ENCODE peak calls at places on chromosomes 2 and 18, in seven cellular contexts. One of them, this sample, is unnamed.

GRCh38 chr2:12442627-12442928 is 274.2 kb upstream of the TRIB2 start:
- DNase-seq in upper lobe of left lung: no peak
- DNase-seq in activated CD4-positive, alpha-beta T cell treated with anti-CD3 and anti-CD28 coated beads, Interleukin-2, amount 50 U/mL, for 1 hour: no peak
- DNase-seq in naive thymus-derived CD4-positive, alpha-beta T cell: no peak
- DNase-seq in amniotic stem cell: no peak
- DNase-seq in NCI-H748 treated with DMSO at 0.1 percent for 48 hours: no peak
- DNase-seq in activated naive CD8-positive, alpha-beta T cell treated with anti-CD3 and anti-CD28 coated beads for 36 hours: no peak
- DNase-seq in this sample: no peak

GRCh38 chr2:173134703-173135102 is 59.1 kb downstream of the MAP3K20 start:
- DNase-seq in NCI-H748 treated with DMSO at 0.1 percent for 48 hours: no peak
- DNase-seq in activated CD4-positive, alpha-beta T cell treated with anti-CD3 and anti-CD28 coated beads, Interleukin-2, amount 50 U/mL, for 1 hour: no peak
- DNase-seq in activated naive CD8-positive, alpha-beta T cell treated with anti-CD3 and anti-CD28 coated beads for 36 hours: peak
- DNase-seq in amniotic stem cell: no peak
- DNase-seq in naive thymus-derived CD4-positive, alpha-beta T cell: no peak
- DNase-seq in upper lobe of left lung: peak
- DNase-seq in this sample: no peak

GRCh38 chr2:241506793-241507429 is 1.5 kb downstream of the STK25 start:
- DNase-seq in upper lobe of left lung: no peak
- DNase-seq in activated naive CD8-positive, alpha-beta T cell treated with anti-CD3 and anti-CD28 coated beads for 36 hours: no peak
- DNase-seq in NCI-H748 treated with DMSO at 0.1 percent for 48 hours: no peak
- DNase-seq in amniotic stem cell: no peak
- DNase-seq in naive thymus-derived CD4-positive, alpha-beta T cell: no peak
- DNase-seq in activated CD4-positive, alpha-beta T cell treated with anti-CD3 and anti-CD28 coated beads, Interleukin-2, amount 50 U/mL, for 1 hour: no peak
- DNase-seq in this sample: no peak

GRCh38 chr2:45932278-45932975 is 281.0 kb downstream of the PRKCE start:
- DNase-seq in NCI-H748 treated with DMSO at 0.1 percent for 48 hours: no peak
- DNase-seq in amniotic stem cell: no peak
- DNase-seq in naive thymus-derived CD4-positive, alpha-beta T cell: no peak
- DNase-seq in activated CD4-positive, alpha-beta T cell treated with anti-CD3 and anti-CD28 coated beads, Interleukin-2, amount 50 U/mL, for 1 hour: no peak
- DNase-seq in upper lobe of left lung: no peak
- DNase-seq in activated naive CD8-positive, alpha-beta T cell treated with anti-CD3 and anti-CD28 coated beads for 36 hours: no peak
- DNase-seq in this sample: no peak

GRCh38 chr2:100423631-100424030 is 6.2 kb upstream of the CHST10 start:
- DNase-seq in naive thymus-derived CD4-positive, alpha-beta T cell: no peak
- DNase-seq in activated CD4-positive, alpha-beta T cell treated with anti-CD3 and anti-CD28 coated beads, Interleukin-2, amount 50 U/mL, for 1 hour: no peak
- DNase-seq in upper lobe of left lung: no peak
- DNase-seq in NCI-H748 treated with DMSO at 0.1 percent for 48 hours: no peak
- DNase-seq in activated naive CD8-positive, alpha-beta T cell treated with anti-CD3 and anti-CD28 coated beads for 36 hours: no peak
- DNase-seq in amniotic stem cell: no peak
- DNase-seq in this sample: no peak

GRCh38 chr2:196315388-196316049 is 144.1 kb upstream of the STK17B start:
- DNase-seq in activated CD4-positive, alpha-beta T cell treated with anti-CD3 and anti-CD28 coated beads, Interleukin-2, amount 50 U/mL, for 1 hour: no peak
- DNase-seq in activated naive CD8-positive, alpha-beta T cell treated with anti-CD3 and anti-CD28 coated beads for 36 hours: no peak
- DNase-seq in upper lobe of left lung: no peak
- DNase-seq in NCI-H748 treated with DMSO at 0.1 percent for 48 hours: no peak
- DNase-seq in amniotic stem cell: no peak
- DNase-seq in naive thymus-derived CD4-positive, alpha-beta T cell: no peak
- DNase-seq in this sample: no peak

GRCh38 chr2:157837851-157838441 is 38.2 kb downstream of the ACVR1 start:
- DNase-seq in activated naive CD8-positive, alpha-beta T cell treated with anti-CD3 and anti-CD28 coated beads for 36 hours: no peak
- DNase-seq in amniotic stem cell: no peak
- DNase-seq in naive thymus-derived CD4-positive, alpha-beta T cell: no peak
- DNase-seq in upper lobe of left lung: no peak
- DNase-seq in activated CD4-positive, alpha-beta T cell treated with anti-CD3 and anti-CD28 coated beads, Interleukin-2, amount 50 U/mL, for 1 hour: no peak
- DNase-seq in NCI-H748 treated with DMSO at 0.1 percent for 48 hours: peak
- DNase-seq in this sample: peak

GRCh38 chr18:3084206-3084605 is 71.3 kb upstream of the LPIN2 start:
- DNase-seq in NCI-H748 treated with DMSO at 0.1 percent for 48 hours: no peak
- DNase-seq in activated CD4-positive, alpha-beta T cell treated with anti-CD3 and anti-CD28 coated beads, Interleukin-2, amount 50 U/mL, for 1 hour: no peak
- DNase-seq in upper lobe of left lung: no peak
- DNase-seq in amniotic stem cell: no peak
- DNase-seq in activated naive CD8-positive, alpha-beta T cell treated with anti-CD3 and anti-CD28 coated beads for 36 hours: no peak
- DNase-seq in naive thymus-derived CD4-positive, alpha-beta T cell: no peak
- DNase-seq in this sample: no peak

GRCh38 chr2:160279813-160280465 is 79.9 kb upstream of the ITGB6 start:
- DNase-seq in activated CD4-positive, alpha-beta T cell treated with anti-CD3 and anti-CD28 coated beads, Interleukin-2, amount 50 U/mL, for 1 hour: no peak
- DNase-seq in naive thymus-derived CD4-positive, alpha-beta T cell: no peak
- DNase-seq in NCI-H748 treated with DMSO at 0.1 percent for 48 hours: no peak
- DNase-seq in upper lobe of left lung: no peak
- DNase-seq in activated naive CD8-positive, alpha-beta T cell treated with anti-CD3 and anti-CD28 coated beads for 36 hours: no peak
- DNase-seq in amniotic stem cell: no peak
- DNase-seq in this sample: no peak

GRCh38 chr2:121284424-121285076 is 452 bp downstream of the TFCP2L1 start:
- DNase-seq in activated naive CD8-positive, alpha-beta T cell treated with anti-CD3 and anti-CD28 coated beads for 36 hours: peak
- DNase-seq in NCI-H748 treated with DMSO at 0.1 percent for 48 hours: no peak
- DNase-seq in naive thymus-derived CD4-positive, alpha-beta T cell: no peak
- DNase-seq in activated CD4-positive, alpha-beta T cell treated with anti-CD3 and anti-CD28 coated beads, Interleukin-2, amount 50 U/mL, for 1 hour: no peak
- DNase-seq in amniotic stem cell: no peak
- DNase-seq in upper lobe of left lung: no peak
- DNase-seq in this sample: no peak

GRCh38 chr2:74250189-74250631 is 51.8 kb downstream of the MTHFD2 start:
- DNase-seq in amniotic stem cell: peak
- DNase-seq in NCI-H748 treated with DMSO at 0.1 percent for 48 hours: peak
- DNase-seq in upper lobe of left lung: peak
- DNase-seq in naive thymus-derived CD4-positive, alpha-beta T cell: peak
- DNase-seq in activated CD4-positive, alpha-beta T cell treated with anti-CD3 and anti-CD28 coated beads, Interleukin-2, amount 50 U/mL, for 1 hour: peak
- DNase-seq in activated naive CD8-positive, alpha-beta T cell treated with anti-CD3 and anti-CD28 coated beads for 36 hours: peak
- DNase-seq in this sample: no peak

GRCh38 chr2:120579916-120580685 is 155.6 kb upstream of the GLI2 start:
- DNase-seq in amniotic stem cell: no peak
- DNase-seq in NCI-H748 treated with DMSO at 0.1 percent for 48 hours: no peak
- DNase-seq in activated CD4-positive, alpha-beta T cell treated with anti-CD3 and anti-CD28 coated beads, Interleukin-2, amount 50 U/mL, for 1 hour: no peak
- DNase-seq in naive thymus-derived CD4-positive, alpha-beta T cell: no peak
- DNase-seq in upper lobe of left lung: no peak
- DNase-seq in activated naive CD8-positive, alpha-beta T cell treated with anti-CD3 and anti-CD28 coated beads for 36 hours: no peak
- DNase-seq in this sample: no peak

GRCh38 chr2:207138573-207139297 is 27.0 kb downstream of the KLF7 start:
- DNase-seq in amniotic stem cell: no peak
- DNase-seq in activated CD4-positive, alpha-beta T cell treated with anti-CD3 and anti-CD28 coated beads, Interleukin-2, amount 50 U/mL, for 1 hour: no peak
- DNase-seq in NCI-H748 treated with DMSO at 0.1 percent for 48 hours: no peak
- DNase-seq in activated naive CD8-positive, alpha-beta T cell treated with anti-CD3 and anti-CD28 coated beads for 36 hours: no peak
- DNase-seq in upper lobe of left lung: no peak
- DNase-seq in naive thymus-derived CD4-positive, alpha-beta T cell: no peak
- DNase-seq in this sample: no peak

GRCh38 chr2:236557894-236558532 is 11.6 kb upstream of the ACKR3 start:
- DNase-seq in naive thymus-derived CD4-positive, alpha-beta T cell: no peak
- DNase-seq in activated naive CD8-positive, alpha-beta T cell treated with anti-CD3 and anti-CD28 coated beads for 36 hours: no peak
- DNase-seq in NCI-H748 treated with DMSO at 0.1 percent for 48 hours: no peak
- DNase-seq in activated CD4-positive, alpha-beta T cell treated with anti-CD3 and anti-CD28 coated beads, Interleukin-2, amount 50 U/mL, for 1 hour: no peak
- DNase-seq in upper lobe of left lung: no peak
- DNase-seq in amniotic stem cell: no peak
- DNase-seq in this sample: no peak

GRCh38 chr2:32058130-32058529 is 5.2 kb upstream of the SPAST start:
- DNase-seq in amniotic stem cell: no peak
- DNase-seq in activated naive CD8-positive, alpha-beta T cell treated with anti-CD3 and anti-CD28 coated beads for 36 hours: no peak
- DNase-seq in upper lobe of left lung: no peak
- DNase-seq in naive thymus-derived CD4-positive, alpha-beta T cell: no peak
- DNase-seq in NCI-H748 treated with DMSO at 0.1 percent for 48 hours: no peak
- DNase-seq in activated CD4-positive, alpha-beta T cell treated with anti-CD3 and anti-CD28 coated beads, Interleukin-2, amount 50 U/mL, for 1 hour: no peak
- DNase-seq in this sample: no peak

GRCh38 chr2:216822470-216822869 is 37.4 kb downstream of the TNP1 start:
- DNase-seq in NCI-H748 treated with DMSO at 0.1 percent for 48 hours: no peak
- DNase-seq in naive thymus-derived CD4-positive, alpha-beta T cell: no peak
- DNase-seq in activated naive CD8-positive, alpha-beta T cell treated with anti-CD3 and anti-CD28 coated beads for 36 hours: no peak
- DNase-seq in upper lobe of left lung: no peak
- DNase-seq in activated CD4-positive, alpha-beta T cell treated with anti-CD3 and anti-CD28 coated beads, Interleukin-2, amount 50 U/mL, for 1 hour: no peak
- DNase-seq in amniotic stem cell: no peak
- DNase-seq in this sample: no peak

GRCh38 chr2:27932396-27932795 is 41.9 kb downstream of the BABAM2 start:
- DNase-seq in upper lobe of left lung: no peak
- DNase-seq in activated naive CD8-positive, alpha-beta T cell treated with anti-CD3 and anti-CD28 coated beads for 36 hours: no peak
- DNase-seq in amniotic stem cell: no peak
- DNase-seq in NCI-H748 treated with DMSO at 0.1 percent for 48 hours: no peak
- DNase-seq in activated CD4-positive, alpha-beta T cell treated with anti-CD3 and anti-CD28 coated beads, Interleukin-2, amount 50 U/mL, for 1 hour: no peak
- DNase-seq in naive thymus-derived CD4-positive, alpha-beta T cell: no peak
- DNase-seq in this sample: no peak

GRCh38 chr2:8315766-8316165 is 366.1 kb upstream of the ID2 start:
- DNase-seq in naive thymus-derived CD4-positive, alpha-beta T cell: no peak
- DNase-seq in activated CD4-positive, alpha-beta T cell treated with anti-CD3 and anti-CD28 coated beads, Interleukin-2, amount 50 U/mL, for 1 hour: no peak
- DNase-seq in NCI-H748 treated with DMSO at 0.1 percent for 48 hours: no peak
- DNase-seq in amniotic stem cell: no peak
- DNase-seq in upper lobe of left lung: peak
- DNase-seq in activated naive CD8-positive, alpha-beta T cell treated with anti-CD3 and anti-CD28 coated beads for 36 hours: no peak
- DNase-seq in this sample: no peak

GRCh38 chr18:26057208-26057821 is 33.1 kb downstream of the SS18 start:
- DNase-seq in activated naive CD8-positive, alpha-beta T cell treated with anti-CD3 and anti-CD28 coated beads for 36 hours: no peak
- DNase-seq in naive thymus-derived CD4-positive, alpha-beta T cell: no peak
- DNase-seq in amniotic stem cell: no peak
- DNase-seq in activated CD4-positive, alpha-beta T cell treated with anti-CD3 and anti-CD28 coated beads, Interleukin-2, amount 50 U/mL, for 1 hour: no peak
- DNase-seq in upper lobe of left lung: no peak
- DNase-seq in NCI-H748 treated with DMSO at 0.1 percent for 48 hours: no peak
- DNase-seq in this sample: no peak

GRCh38 chr18:12048010-12048826 is 45.4 kb upstream of the ANKRD62 start:
- DNase-seq in NCI-H748 treated with DMSO at 0.1 percent for 48 hours: no peak
- DNase-seq in upper lobe of left lung: no peak
- DNase-seq in activated CD4-positive, alpha-beta T cell treated with anti-CD3 and anti-CD28 coated beads, Interleukin-2, amount 50 U/mL, for 1 hour: no peak
- DNase-seq in amniotic stem cell: no peak
- DNase-seq in naive thymus-derived CD4-positive, alpha-beta T cell: no peak
- DNase-seq in activated naive CD8-positive, alpha-beta T cell treated with anti-CD3 and anti-CD28 coated beads for 36 hours: no peak
- DNase-seq in this sample: no peak

GRCh38 chr2:105364436-105365139 is 27.2 kb downstream of the C2orf49 start:
- DNase-seq in amniotic stem cell: no peak
- DNase-seq in activated naive CD8-positive, alpha-beta T cell treated with anti-CD3 and anti-CD28 coated beads for 36 hours: no peak
- DNase-seq in activated CD4-positive, alpha-beta T cell treated with anti-CD3 and anti-CD28 coated beads, Interleukin-2, amount 50 U/mL, for 1 hour: no peak
- DNase-seq in naive thymus-derived CD4-positive, alpha-beta T cell: no peak
- DNase-seq in upper lobe of left lung: no peak
- DNase-seq in NCI-H748 treated with DMSO at 0.1 percent for 48 hours: no peak
- DNase-seq in this sample: no peak

GRCh38 chr2:230202430-230203109 is 17.2 kb downstream of the SP110 start:
- DNase-seq in NCI-H748 treated with DMSO at 0.1 percent for 48 hours: no peak
- DNase-seq in activated CD4-positive, alpha-beta T cell treated with anti-CD3 and anti-CD28 coated beads, Interleukin-2, amount 50 U/mL, for 1 hour: peak
- DNase-seq in upper lobe of left lung: no peak
- DNase-seq in amniotic stem cell: no peak
- DNase-seq in activated naive CD8-positive, alpha-beta T cell treated with anti-CD3 and anti-CD28 coated beads for 36 hours: no peak
- DNase-seq in naive thymus-derived CD4-positive, alpha-beta T cell: no peak
- DNase-seq in this sample: no peak

GRCh38 chr18:40612356-40612755 is 1342.7 kb upstream of the PIK3C3 start:
- DNase-seq in NCI-H748 treated with DMSO at 0.1 percent for 48 hours: no peak
- DNase-seq in upper lobe of left lung: no peak
- DNase-seq in naive thymus-derived CD4-positive, alpha-beta T cell: no peak
- DNase-seq in activated naive CD8-positive, alpha-beta T cell treated with anti-CD3 and anti-CD28 coated beads for 36 hours: no peak
- DNase-seq in activated CD4-positive, alpha-beta T cell treated with anti-CD3 and anti-CD28 coated beads, Interleukin-2, amount 50 U/mL, for 1 hour: no peak
- DNase-seq in amniotic stem cell: no peak
- DNase-seq in this sample: no peak

GRCh38 chr2:50596521-50596920 is 435.4 kb downstream of the NRXN1 start:
- DNase-seq in NCI-H748 treated with DMSO at 0.1 percent for 48 hours: no peak
- DNase-seq in activated naive CD8-positive, alpha-beta T cell treated with anti-CD3 and anti-CD28 coated beads for 36 hours: no peak
- DNase-seq in activated CD4-positive, alpha-beta T cell treated with anti-CD3 and anti-CD28 coated beads, Interleukin-2, amount 50 U/mL, for 1 hour: no peak
- DNase-seq in upper lobe of left lung: no peak
- DNase-seq in naive thymus-derived CD4-positive, alpha-beta T cell: no peak
- DNase-seq in amniotic stem cell: no peak
- DNase-seq in this sample: no peak

GRCh38 chr2:146239392-146240135 is 1605.3 kb upstream of the ACVR2A start:
- DNase-seq in activated CD4-positive, alpha-beta T cell treated with anti-CD3 and anti-CD28 coated beads, Interleukin-2, amount 50 U/mL, for 1 hour: no peak
- DNase-seq in amniotic stem cell: no peak
- DNase-seq in upper lobe of left lung: no peak
- DNase-seq in naive thymus-derived CD4-positive, alpha-beta T cell: no peak
- DNase-seq in activated naive CD8-positive, alpha-beta T cell treated with anti-CD3 and anti-CD28 coated beads for 36 hours: no peak
- DNase-seq in NCI-H748 treated with DMSO at 0.1 percent for 48 hours: no peak
- DNase-seq in this sample: no peak

GRCh38 chr2:127086800-127087737 is 19.9 kb downstream of the BIN1 start:
- DNase-seq in NCI-H748 treated with DMSO at 0.1 percent for 48 hours: no peak
- DNase-seq in amniotic stem cell: no peak
- DNase-seq in activated CD4-positive, alpha-beta T cell treated with anti-CD3 and anti-CD28 coated beads, Interleukin-2, amount 50 U/mL, for 1 hour: no peak
- DNase-seq in naive thymus-derived CD4-positive, alpha-beta T cell: no peak
- DNase-seq in upper lobe of left lung: no peak
- DNase-seq in activated naive CD8-positive, alpha-beta T cell treated with anti-CD3 and anti-CD28 coated beads for 36 hours: no peak
- DNase-seq in this sample: no peak

GRCh38 chr2:99152181-99152580 is 2.6 kb downstream of the TSGA10 start:
- DNase-seq in naive thymus-derived CD4-positive, alpha-beta T cell: no peak
- DNase-seq in upper lobe of left lung: no peak
- DNase-seq in activated CD4-positive, alpha-beta T cell treated with anti-CD3 and anti-CD28 coated beads, Interleukin-2, amount 50 U/mL, for 1 hour: no peak
- DNase-seq in amniotic stem cell: no peak
- DNase-seq in activated naive CD8-positive, alpha-beta T cell treated with anti-CD3 and anti-CD28 coated beads for 36 hours: no peak
- DNase-seq in NCI-H748 treated with DMSO at 0.1 percent for 48 hours: no peak
- DNase-seq in this sample: no peak

GRCh38 chr2:217101972-217102371 is 242.1 kb upstream of the TNP1 start:
- DNase-seq in activated CD4-positive, alpha-beta T cell treated with anti-CD3 and anti-CD28 coated beads, Interleukin-2, amount 50 U/mL, for 1 hour: no peak
- DNase-seq in upper lobe of left lung: no peak
- DNase-seq in activated naive CD8-positive, alpha-beta T cell treated with anti-CD3 and anti-CD28 coated beads for 36 hours: no peak
- DNase-seq in NCI-H748 treated with DMSO at 0.1 percent for 48 hours: no peak
- DNase-seq in naive thymus-derived CD4-positive, alpha-beta T cell: no peak
- DNase-seq in amniotic stem cell: no peak
- DNase-seq in this sample: no peak

GRCh38 chr2:218368621-218369153 is 12.0 kb downstream of the CATIP start:
- DNase-seq in amniotic stem cell: no peak
- DNase-seq in activated CD4-positive, alpha-beta T cell treated with anti-CD3 and anti-CD28 coated beads, Interleukin-2, amount 50 U/mL, for 1 hour: no peak
- DNase-seq in upper lobe of left lung: peak
- DNase-seq in NCI-H748 treated with DMSO at 0.1 percent for 48 hours: peak
- DNase-seq in naive thymus-derived CD4-positive, alpha-beta T cell: no peak
- DNase-seq in activated naive CD8-positive, alpha-beta T cell treated with anti-CD3 and anti-CD28 coated beads for 36 hours: no peak
- DNase-seq in this sample: no peak

GRCh38 chr2:71166812-71167211 is 36.4 kb downstream of the MPHOSPH10 start:
- DNase-seq in activated naive CD8-positive, alpha-beta T cell treated with anti-CD3 and anti-CD28 coated beads for 36 hours: no peak
- DNase-seq in naive thymus-derived CD4-positive, alpha-beta T cell: no peak
- DNase-seq in amniotic stem cell: no peak
- DNase-seq in upper lobe of left lung: no peak
- DNase-seq in activated CD4-positive, alpha-beta T cell treated with anti-CD3 and anti-CD28 coated beads, Interleukin-2, amount 50 U/mL, for 1 hour: no peak
- DNase-seq in NCI-H748 treated with DMSO at 0.1 percent for 48 hours: no peak
- DNase-seq in this sample: no peak

GRCh38 chr2:113240915-113241911 is 37.5 kb downstream of the PAX8 start:
- DNase-seq in NCI-H748 treated with DMSO at 0.1 percent for 48 hours: no peak
- DNase-seq in upper lobe of left lung: peak
- DNase-seq in naive thymus-derived CD4-positive, alpha-beta T cell: peak
- DNase-seq in amniotic stem cell: peak
- DNase-seq in activated naive CD8-positive, alpha-beta T cell treated with anti-CD3 and anti-CD28 coated beads for 36 hours: peak
- DNase-seq in activated CD4-positive, alpha-beta T cell treated with anti-CD3 and anti-CD28 coated beads, Interleukin-2, amount 50 U/mL, for 1 hour: no peak
- DNase-seq in this sample: no peak

This sample was measured in hypothalamus.